ENCODE peak calls at places on chromosomes 7 and 10, in ten cellular contexts. One of them, this sample, is unnamed.

GRCh38 chr10:53315709-53316108 is 543.1 kb upstream of the MBL2 start:
- DNase-seq in fibroblast of lung: peak
- DNase-seq in PC-3: peak
- DNase-seq in neuronal stem cell: no peak
- DNase-seq in K562: no peak
- DNase-seq in GM23248: peak
- DNase-seq in endothelial cell of umbilical vein: peak
- DNase-seq in IMR-90: peak
- DNase-seq in hepatocyte: no peak
- DNase-seq in mesenchymal stem cell: no peak
- DNase-seq in this sample: peak

GRCh38 chr7:45897042-45897690 is 8.9 kb downstream of the IGFBP1 start:
- DNase-seq in endothelial cell of umbilical vein: no peak
- DNase-seq in mesenchymal stem cell: peak
- DNase-seq in neuronal stem cell: no peak
- DNase-seq in hepatocyte: no peak
- DNase-seq in fibroblast of lung: peak
- DNase-seq in GM23248: peak
- DNase-seq in PC-3: peak
- DNase-seq in K562: no peak
- DNase-seq in IMR-90: peak
- DNase-seq in this sample: peak

GRCh38 chr10:93436577-93436976 is 45.6 kb downstream of the MYOF start:
- DNase-seq in fibroblast of lung: peak
- DNase-seq in endothelial cell of umbilical vein: peak
- DNase-seq in neuronal stem cell: no peak
- DNase-seq in K562: no peak
- DNase-seq in hepatocyte: peak
- DNase-seq in GM23248: peak
- DNase-seq in mesenchymal stem cell: peak
- DNase-seq in PC-3: peak
- DNase-seq in IMR-90: peak
- DNase-seq in this sample: peak

GRCh38 chr7:5429253-5429856 is 5.7 kb upstream of the TNRC18 start:
- DNase-seq in GM23248: peak
- DNase-seq in PC-3: peak
- DNase-seq in fibroblast of lung: peak
- DNase-seq in IMR-90: peak
- DNase-seq in endothelial cell of umbilical vein: peak
- DNase-seq in neuronal stem cell: no peak
- DNase-seq in hepatocyte: peak
- DNase-seq in mesenchymal stem cell: peak
- DNase-seq in K562: peak
- DNase-seq in this sample: peak

GRCh38 chr7:27640914-27641570 is 21.6 kb downstream of the HIBADH start:
- DNase-seq in hepatocyte: no peak
- DNase-seq in fibroblast of lung: peak
- DNase-seq in GM23248: peak
- DNase-seq in IMR-90: peak
- DNase-seq in neuronal stem cell: no peak
- DNase-seq in mesenchymal stem cell: no peak
- DNase-seq in PC-3: peak
- DNase-seq in K562: no peak
- DNase-seq in endothelial cell of umbilical vein: peak
- DNase-seq in this sample: peak

GRCh38 chr7:131745645-131746248 is 189.3 kb upstream of the PODXL start:
- DNase-seq in mesenchymal stem cell: peak
- DNase-seq in K562: peak
- DNase-seq in hepatocyte: peak
- DNase-seq in IMR-90: peak
- DNase-seq in fibroblast of lung: peak
- DNase-seq in GM23248: peak
- DNase-seq in PC-3: peak
- DNase-seq in neuronal stem cell: peak
- DNase-seq in endothelial cell of umbilical vein: peak
- DNase-seq in this sample: peak

GRCh38 chr7:23357190-23358093 is 58.3 kb downstream of the MALSU1 start:
- DNase-seq in hepatocyte: peak
- DNase-seq in PC-3: peak
- DNase-seq in GM23248: peak
- DNase-seq in neuronal stem cell: no peak
- DNase-seq in mesenchymal stem cell: peak
- DNase-seq in IMR-90: peak
- DNase-seq in endothelial cell of umbilical vein: peak
- DNase-seq in K562: peak
- DNase-seq in fibroblast of lung: peak
- DNase-seq in this sample: peak

GRCh38 chr7:13628231-13629001 is 361.1 kb downstream of the ETV1 start:
- DNase-seq in PC-3: peak
- DNase-seq in K562: no peak
- DNase-seq in IMR-90: peak
- DNase-seq in mesenchymal stem cell: peak
- DNase-seq in neuronal stem cell: no peak
- DNase-seq in fibroblast of lung: peak
- DNase-seq in endothelial cell of umbilical vein: no peak
- DNase-seq in hepatocyte: no peak
- DNase-seq in GM23248: peak
- DNase-seq in this sample: peak

GRCh38 chr10:51663086-51663485 is 36.3 kb downstream of the CSTF2T start:
- DNase-seq in GM23248: no peak
- DNase-seq in fibroblast of lung: no peak
- DNase-seq in neuronal stem cell: no peak
- DNase-seq in PC-3: no peak
- DNase-seq in K562: no peak
- DNase-seq in hepatocyte: no peak
- DNase-seq in endothelial cell of umbilical vein: no peak
- DNase-seq in mesenchymal stem cell: no peak
- DNase-seq in IMR-90: peak
- DNase-seq in this sample: no peak
- H3K4me2 ChIP-seq in GM23248: no peak
- H3K4me2 ChIP-seq in fibroblast of lung: no peak
- H3K4me2 ChIP-seq in neuronal stem cell: no peak
- H3K4me2 ChIP-seq in PC-3: no peak
- H3K4me2 ChIP-seq in K562: no peak
- H3K4me2 ChIP-seq in hepatocyte: no peak
- H3K4me2 ChIP-seq in endothelial cell of umbilical vein: no peak
- H3K4me2 ChIP-seq in mesenchymal stem cell: no peak
- H3K4me2 ChIP-seq in IMR-90: no peak
- H3K4me2 ChIP-seq in this sample: no peak

GRCh38 chr10:3054183-3054815 is 13.0 kb upstream of the PFKP start:
- DNase-seq in PC-3: no peak
- DNase-seq in hepatocyte: no peak
- DNase-seq in mesenchymal stem cell: peak
- DNase-seq in fibroblast of lung: no peak
- DNase-seq in GM23248: no peak
- DNase-seq in IMR-90: peak
- DNase-seq in neuronal stem cell: no peak
- DNase-seq in endothelial cell of umbilical vein: no peak
- DNase-seq in K562: no peak
- DNase-seq in this sample: no peak

GRCh38 chr10:3053145-3053544 is 14.2 kb upstream of the PFKP start:
- DNase-seq in mesenchymal stem cell: no peak
- DNase-seq in neuronal stem cell: no peak
- DNase-seq in K562: no peak
- DNase-seq in hepatocyte: no peak
- DNase-seq in GM23248: no peak
- DNase-seq in PC-3: no peak
- DNase-seq in fibroblast of lung: no peak
- DNase-seq in endothelial cell of umbilical vein: no peak
- DNase-seq in IMR-90: no peak
- DNase-seq in this sample: no peak

GRCh38 chr10:3054816-3055202 is 12.5 kb upstream of the PFKP start:
- DNase-seq in hepatocyte: no peak
- DNase-seq in fibroblast of lung: no peak
- DNase-seq in IMR-90: no peak
- DNase-seq in neuronal stem cell: no peak
- DNase-seq in K562: no peak
- DNase-seq in PC-3: no peak
- DNase-seq in mesenchymal stem cell: no peak
- DNase-seq in endothelial cell of umbilical vein: peak
- DNase-seq in GM23248: no peak
- DNase-seq in this sample: no peak

GRCh38 chr10:3048114-3049019 is 19.0 kb upstream of the PFKP start:
- DNase-seq in IMR-90: peak
- DNase-seq in endothelial cell of umbilical vein: no peak
- DNase-seq in hepatocyte: no peak
- DNase-seq in PC-3: no peak
- DNase-seq in mesenchymal stem cell: peak
- DNase-seq in fibroblast of lung: peak
- DNase-seq in neuronal stem cell: no peak
- DNase-seq in K562: peak
- DNase-seq in GM23248: peak
- DNase-seq in this sample: peak

DNA sequence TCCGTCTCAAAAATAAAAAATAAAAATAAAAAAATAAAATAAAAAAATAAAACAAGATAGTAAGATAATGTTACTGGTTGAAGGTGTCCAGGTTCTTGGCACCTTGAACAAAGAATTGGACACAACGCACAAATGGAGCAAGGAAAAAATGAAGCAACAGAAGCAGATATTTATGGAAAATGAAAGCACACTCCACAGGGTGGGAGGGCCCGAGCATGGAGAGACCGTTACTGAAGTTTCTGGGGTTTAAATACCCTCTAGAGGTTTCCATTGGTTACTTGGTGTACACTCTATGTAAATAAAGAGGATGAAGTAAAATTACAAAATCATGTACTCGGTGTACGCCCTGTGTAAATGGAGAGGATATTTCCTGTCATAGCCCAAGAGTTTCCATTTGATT is 15.7 kb upstream of the PFKP start:
- DNase-seq in mesenchymal stem cell: peak
- DNase-seq in K562: no peak
- DNase-seq in endothelial cell of umbilical vein: no peak
- DNase-seq in fibroblast of lung: no peak
- DNase-seq in IMR-90: no peak
- DNase-seq in neuronal stem cell: no peak
- DNase-seq in PC-3: no peak
- DNase-seq in GM23248: no peak
- DNase-seq in hepatocyte: no peak
- DNase-seq in this sample: no peak
- H2AFZ ChIP-seq in mesenchymal stem cell: no peak
- H2AFZ ChIP-seq in K562: peak
- H2AFZ ChIP-seq in endothelial cell of umbilical vein: no peak
- H2AFZ ChIP-seq in fibroblast of lung: no peak
- H2AFZ ChIP-seq in IMR-90: no peak
- H2AFZ ChIP-seq in neuronal stem cell: no peak
- H2AFZ ChIP-seq in PC-3: no peak
- H2AFZ ChIP-seq in GM23248: no peak
- H2AFZ ChIP-seq in hepatocyte: no peak
- H2AFZ ChIP-seq in this sample: no peak

GRCh38 chr10:32987172-32987571 is 29.1 kb upstream of the ITGB1 start:
- DNase-seq in IMR-90: no peak
- DNase-seq in hepatocyte: no peak
- DNase-seq in neuronal stem cell: no peak
- DNase-seq in K562: no peak
- DNase-seq in GM23248: no peak
- DNase-seq in PC-3: no peak
- DNase-seq in fibroblast of lung: no peak
- DNase-seq in mesenchymal stem cell: no peak
- DNase-seq in endothelial cell of umbilical vein: no peak
- DNase-seq in this sample: no peak

GRCh38 chr10:32988604-32989003 is 30.6 kb upstream of the ITGB1 start:
- DNase-seq in neuronal stem cell: no peak
- DNase-seq in GM23248: no peak
- DNase-seq in K562: no peak
- DNase-seq in fibroblast of lung: no peak
- DNase-seq in mesenchymal stem cell: no peak
- DNase-seq in hepatocyte: no peak
- DNase-seq in PC-3: no peak
- DNase-seq in IMR-90: no peak
- DNase-seq in endothelial cell of umbilical vein: no peak
- DNase-seq in this sample: no peak

GRCh38 chr10:32985781-32986350 is 27.8 kb upstream of the ITGB1 start:
- DNase-seq in IMR-90: peak
- DNase-seq in neuronal stem cell: no peak
- DNase-seq in mesenchymal stem cell: peak
- DNase-seq in K562: peak
- DNase-seq in fibroblast of lung: peak
- DNase-seq in GM23248: peak
- DNase-seq in hepatocyte: no peak
- DNase-seq in endothelial cell of umbilical vein: peak
- DNase-seq in PC-3: peak
- DNase-seq in this sample: peak

GRCh38 chr10:32995751-32996150 is 37.7 kb upstream of the ITGB1 start:
- DNase-seq in K562: no peak
- DNase-seq in fibroblast of lung: no peak
- DNase-seq in neuronal stem cell: no peak
- DNase-seq in hepatocyte: no peak
- DNase-seq in GM23248: no peak
- DNase-seq in mesenchymal stem cell: peak
- DNase-seq in IMR-90: peak
- DNase-seq in endothelial cell of umbilical vein: peak
- DNase-seq in PC-3: no peak
- DNase-seq in this sample: no peak

DNA sequence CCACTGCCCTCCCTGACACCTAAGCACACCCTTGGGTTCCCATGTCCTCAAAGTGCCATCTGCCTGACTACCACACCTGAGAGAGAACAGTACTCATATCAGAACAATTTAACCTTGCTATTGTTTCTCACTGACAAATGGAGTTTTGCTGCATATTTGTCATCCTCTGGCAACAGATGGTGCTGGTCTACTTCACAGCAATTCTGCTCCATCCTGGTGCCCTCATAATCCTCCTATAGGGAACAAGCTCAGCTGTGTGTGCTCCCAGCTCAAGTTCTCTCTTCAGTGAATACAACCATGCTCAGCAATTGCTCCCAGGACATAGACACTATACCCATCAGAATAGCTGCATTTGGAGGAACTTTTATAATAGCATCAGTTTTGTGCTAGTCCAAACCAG is 32.8 kb upstream of the ITGB1 start:
- DNase-seq in endothelial cell of umbilical vein: no peak
- DNase-seq in mesenchymal stem cell: no peak
- DNase-seq in neuronal stem cell: no peak
- DNase-seq in PC-3: no peak
- DNase-seq in IMR-90: no peak
- DNase-seq in GM23248: no peak
- DNase-seq in fibroblast of lung: no peak
- DNase-seq in K562: no peak
- DNase-seq in hepatocyte: no peak
- DNase-seq in this sample: no peak
- H3K4me2 ChIP-seq in endothelial cell of umbilical vein: no peak
- H3K4me2 ChIP-seq in mesenchymal stem cell: no peak
- H3K4me2 ChIP-seq in neuronal stem cell: no peak
- H3K4me2 ChIP-seq in PC-3: no peak
- H3K4me2 ChIP-seq in IMR-90: no peak
- H3K4me2 ChIP-seq in GM23248: no peak
- H3K4me2 ChIP-seq in fibroblast of lung: no peak
- H3K4me2 ChIP-seq in K562: no peak
- H3K4me2 ChIP-seq in hepatocyte: no peak
- H3K4me2 ChIP-seq in this sample: no peak

DNA sequence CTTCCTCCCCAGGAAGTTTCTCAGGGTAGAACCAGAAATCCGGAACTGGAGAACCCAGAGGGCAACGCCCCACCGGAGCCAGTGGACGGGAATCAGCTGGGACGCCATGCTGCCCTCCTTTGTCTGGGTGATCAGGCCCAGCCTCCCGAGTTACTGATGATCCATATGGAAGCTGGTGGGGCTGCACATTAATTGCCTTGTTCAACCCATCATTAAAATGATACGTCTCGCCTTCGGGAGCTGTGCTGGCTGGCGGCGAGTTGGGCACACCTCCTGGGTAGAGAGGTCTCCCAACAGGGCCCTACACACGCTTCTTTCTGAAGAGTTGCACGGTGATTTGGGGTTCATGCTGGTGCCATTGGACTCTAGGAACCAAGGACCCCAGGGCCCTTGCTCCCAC is 412.4 kb upstream of the ZMIZ1 start:
- DNase-seq in fibroblast of lung: no peak
- DNase-seq in PC-3: no peak
- DNase-seq in K562: no peak
- DNase-seq in GM23248: no peak
- DNase-seq in neuronal stem cell: no peak
- DNase-seq in endothelial cell of umbilical vein: no peak
- DNase-seq in hepatocyte: no peak
- DNase-seq in IMR-90: no peak
- DNase-seq in mesenchymal stem cell: no peak
- DNase-seq in this sample: no peak
- H2AFZ ChIP-seq in fibroblast of lung: no peak
- H2AFZ ChIP-seq in PC-3: no peak
- H2AFZ ChIP-seq in K562: no peak
- H2AFZ ChIP-seq in GM23248: no peak
- H2AFZ ChIP-seq in neuronal stem cell: peak
- H2AFZ ChIP-seq in endothelial cell of umbilical vein: no peak
- H2AFZ ChIP-seq in hepatocyte: peak
- H2AFZ ChIP-seq in IMR-90: no peak
- H2AFZ ChIP-seq in mesenchymal stem cell: no peak
- H2AFZ ChIP-seq in this sample: peak

This sample was measured in astrocyte.